ENCODE peak calls at places on chromosomes 11 and 22, in six cellular contexts. I is Caki2, O is H4, J is mucosa of gallbladder, P is uterus, T is ACHN. G is an unnamed sample.

GRCh38 chr11:3631331-3631730 is 10.5 kb downstream of the ART5 start:
- DNase-seq in I (no peak), O (no peak), J (no peak), P (no peak), T (no peak), G (no peak)

GRCh38 chr11:1167256-1167655 is 9.5 kb downstream of the MUC5AC start:
- DNase-seq in I (no peak), O (no peak), J (no peak), P (no peak), T (no peak), G (no peak)

GRCh38 chr11:6889835-6890234 is 2.5 kb downstream of the OR2D2 start:
- DNase-seq in I (no peak), O (no peak), J (no peak), P (no peak), T (no peak), G (no peak)

GRCh38 chr11:45097721-45098493 is 48.5 kb upstream of the PRDM11 start:
- DNase-seq in I (peak), O (peak), J (peak), P (peak), T (peak), G (no peak)

GRCh38 chr11:61830318-61831105 is 2.4 kb downstream of the FADS2 start:
- DNase-seq in I (no peak), O (no peak), J (no peak), P (peak), T (no peak), G (no peak)

GRCh38 chr11:128904303-128904871 is 13.2 kb downstream of the KCNJ5 start:
- DNase-seq in I (no peak), O (no peak), J (no peak), P (no peak), T (no peak), G (no peak)

GRCh38 chr11:65822760-65823528 is 10.8 kb upstream of the SNX32 start:
- DNase-seq in I (no peak), O (no peak), J (no peak), P (no peak), T (no peak), G (no peak)

GRCh38 chr11:72568861-72569260 is 105.4 kb downstream of the PDE2A start:
- DNase-seq in I (no peak), O (no peak), J (no peak), P (no peak), T (no peak), G (no peak)

GRCh38 chr22:49448546-49448945 is 379.1 kb downstream of the BRD1 start:
- DNase-seq in I (no peak), O (no peak), J (no peak), P (no peak), T (no peak), G (no peak)

GRCh38 chr11:128553662-128554392 is 33.5 kb downstream of the ETS1 start:
- DNase-seq in I (no peak), O (peak), J (no peak), P (no peak), T (peak), G (no peak)

GRCh38 chr11:117860139-117860538 is 16.3 kb downstream of the FXYD6 start:
- DNase-seq in I (no peak), O (no peak), J (no peak), P (no peak), T (no peak), G (no peak)

GRCh38 chr11:68076371-68077042 is 37.7 kb downstream of the TCIRG1 start:
- DNase-seq in I (no peak), O (no peak), J (no peak), P (no peak), T (no peak), G (no peak)

GRCh38 chr11:106327134-106327533 is 249.7 kb downstream of the AASDHPPT start:
- DNase-seq in I (no peak), O (no peak), J (no peak), P (no peak), T (no peak), G (no peak)

G was measured in smooth muscle cell of the brain vasculature.